ENCODE peak calls at places on chromosomes 16 and 17, in eight cellular contexts. M, L, F, V, E, C, T and B are unnamed samples.

GRCh38 chr17:58513913-58514794 is at the start of gene MTMR4:
- DNase-seq in M (peak), L (peak), F (peak), V (peak), E (peak), C (peak), T (peak), B (peak)

GRCh38 chr17:77019955-77020379 is 120.8 kb upstream of the SEC14L1 start:
- DNase-seq in M (peak), L (no peak), F (no peak), V (no peak), E (no peak), C (no peak), T (no peak), B (no peak)

GRCh38 chr16:12673466-12673865 is 130.2 kb downstream of the CPPED1 start:
- DNase-seq in M (no peak), L (no peak), F (no peak), V (no peak), E (no peak), C (no peak), T (no peak), B (no peak)

GRCh38 chr17:64231567-64232141 is 31.4 kb downstream of the TEX2 start:
- DNase-seq in M (no peak), L (no peak), F (no peak), V (no peak), E (no peak), C (no peak), T (no peak), B (no peak)

GRCh38 chr17:80743181-80743771 is 198.6 kb downstream of the RPTOR start:
- DNase-seq in M (no peak), L (no peak), F (peak), V (no peak), E (no peak), C (no peak), T (no peak), B (no peak)

GRCh38 chr17:21280081-21280518 is 4.4 kb upstream of the MAP2K3 start:
- DNase-seq in M (peak), L (peak), F (peak), V (peak), E (peak), C (peak), T (peak), B (peak)

GRCh38 chr17:49764559-49765180 is 739 bp upstream of the FAM117A start:
- DNase-seq in M (no peak), L (no peak), F (no peak), V (no peak), E (no peak), C (no peak), T (no peak), B (no peak)

GRCh38 chr17:4719684-4720221 is 9.3 kb downstream of the ARRB2 start:
- DNase-seq in M (no peak), L (peak), F (no peak), V (no peak), E (no peak), C (peak), T (no peak), B (no peak)

GRCh38 chr17:34299918-34300600 is 14.5 kb downstream of the CCL11 start:
- DNase-seq in M (no peak), L (no peak), F (no peak), V (no peak), E (no peak), C (no peak), T (no peak), B (no peak)

GRCh38 chr16:87365021-87365713 is 18.4 kb downstream of the FBXO31 start:
- DNase-seq in M (no peak), L (no peak), F (no peak), V (no peak), E (no peak), C (no peak), T (no peak), B (no peak)

GRCh38 chr16:14525021-14525420 is 105.0 kb downstream of the PARN start:
- DNase-seq in M (no peak), L (no peak), F (no peak), V (no peak), E (no peak), C (no peak), T (no peak), B (no peak)

GRCh38 chr17:28985950-28986713 is 19.7 kb downstream of the SEZ6 start:
- DNase-seq in M (no peak), L (no peak), F (no peak), V (no peak), E (no peak), C (no peak), T (no peak), B (no peak)